ENCODE peak calls at places on chromosome 10, in five cellular contexts. S, L, Q, J and E are unnamed samples.

GRCh38 chr10:130362308-130362761 is 226.1 kb downstream of the GLRX3 start:
- DNase-seq in S (no peak), L (no peak), Q (no peak), J (no peak), E (no peak)

GRCh38 chr10:43237128-43237527 is 29.7 kb downstream of the RASGEF1A start:
- DNase-seq in S (no peak), L (no peak), Q (no peak), J (no peak), E (no peak)

GRCh38 chr10:46787321-46787615 is 124.0 kb upstream of the PTPN20 start:
- DNase-seq in S (peak), L (peak), Q (no peak), J (no peak), E (peak)

GRCh38 chr10:79070091-79070610 is 1.4 kb downstream of the ZMIZ1 start:
- DNase-seq in S (peak), L (no peak), Q (no peak), J (no peak), E (peak)

GRCh38 chr10:24907956-24908355 is 44.5 kb downstream of the PRTFDC1 start:
- DNase-seq in S (no peak), L (no peak), Q (no peak), J (no peak), E (no peak)

GRCh38 chr10:52226448-52226847 is 87.6 kb upstream of the DKK1 start:
- DNase-seq in S (peak), L (no peak), Q (no peak), J (no peak), E (no peak)

GRCh38 chr10:20912969-20913368 is 15.9 kb upstream of the NEBL start:
- DNase-seq in S (no peak), L (no peak), Q (no peak), J (no peak), E (no peak)

GRCh38 chr10:117539271-117539876 is 3.2 kb upstream of the EMX2 start:
- DNase-seq in S (no peak), L (no peak), Q (no peak), J (no peak), E (no peak)

GRCh38 chr10:132893090-132893489 is 49.3 kb downstream of the CFAP46 start:
- DNase-seq in S (no peak), L (no peak), Q (no peak), J (no peak), E (no peak)